ENCODE peak calls at places on chromosome 14, in ten cellular contexts. One of them, this sample, is unnamed.
A peak's percentile ranks its signal among the peaks of the same experiment; 100 is the strongest.

GRCh38 chr14:80587096-80587724 is 354.3 kb downstream of the CEP128 start:
- DNase-seq in IMR-90: peak; percentile 48
- DNase-seq in keratinocyte: no peak
- DNase-seq in fibroblast of lung: peak; percentile 69
- DNase-seq in mesendoderm: peak; percentile 60
- DNase-seq in endothelial cell of umbilical vein: peak; percentile 48
- DNase-seq in endodermal cell: no peak
- DNase-seq in GM23248: peak; percentile 69
- DNase-seq in colonic mucosa: no peak
- DNase-seq in neural progenitor cell: peak; percentile 32
- DNase-seq in this sample: peak; percentile 56

GRCh38 chr14:81434230-81434629 is 34.1 kb upstream of the STON2 start:
- DNase-seq in fibroblast of lung: no peak
- DNase-seq in endodermal cell: no peak
- DNase-seq in IMR-90: no peak
- DNase-seq in keratinocyte: no peak
- DNase-seq in endothelial cell of umbilical vein: no peak
- DNase-seq in mesendoderm: peak; percentile 70
- DNase-seq in colonic mucosa: no peak
- DNase-seq in GM23248: no peak
- DNase-seq in neural progenitor cell: peak; percentile 24
- DNase-seq in this sample: no peak

GRCh38 chr14:83827383-83827782 is 1702.6 kb upstream of the FLRT2 start:
- DNase-seq in neural progenitor cell: no peak
- DNase-seq in mesendoderm: peak; percentile 7
- DNase-seq in colonic mucosa: no peak
- DNase-seq in endothelial cell of umbilical vein: peak; percentile 4
- DNase-seq in endodermal cell: no peak
- DNase-seq in fibroblast of lung: no peak
- DNase-seq in keratinocyte: no peak
- DNase-seq in GM23248: no peak
- DNase-seq in IMR-90: peak; percentile 11
- DNase-seq in this sample: no peak

GRCh38 chr14:78450945-78451344 is 280.8 kb downstream of the NRXN3 start:
- DNase-seq in keratinocyte: no peak
- DNase-seq in endodermal cell: no peak
- DNase-seq in GM23248: no peak
- DNase-seq in endothelial cell of umbilical vein: no peak
- DNase-seq in colonic mucosa: no peak
- DNase-seq in IMR-90: no peak
- DNase-seq in neural progenitor cell: no peak
- DNase-seq in mesendoderm: no peak
- DNase-seq in fibroblast of lung: no peak
- DNase-seq in this sample: no peak

GRCh38 chr14:46580941-46581671 is 70.5 kb downstream of the RPL10L start:
- DNase-seq in colonic mucosa: peak; percentile 20
- DNase-seq in GM23248: peak; percentile 59
- DNase-seq in keratinocyte: no peak
- DNase-seq in neural progenitor cell: peak; percentile 76
- DNase-seq in mesendoderm: peak; percentile 66
- DNase-seq in endothelial cell of umbilical vein: peak; percentile 63
- DNase-seq in fibroblast of lung: peak; percentile 9
- DNase-seq in endodermal cell: peak; percentile 69
- DNase-seq in IMR-90: no peak
- DNase-seq in this sample: peak; percentile 1

GRCh38 chr14:104866451-104867370 is 1.6 kb downstream of the CEP170B start:
- DNase-seq in GM23248: peak; percentile 28
- DNase-seq in neural progenitor cell: peak; percentile 5
- DNase-seq in fibroblast of lung: no peak
- DNase-seq in keratinocyte: no peak
- DNase-seq in IMR-90: no peak
- DNase-seq in endothelial cell of umbilical vein: no peak
- DNase-seq in endodermal cell: no peak
- DNase-seq in colonic mucosa: no peak
- DNase-seq in mesendoderm: no peak
- DNase-seq in this sample: no peak

GRCh38 chr14:36069535-36069900 is 107.0 kb downstream of the PTCSC3 start:
- DNase-seq in colonic mucosa: no peak
- DNase-seq in endothelial cell of umbilical vein: peak; percentile 37
- DNase-seq in IMR-90: peak; percentile 17
- DNase-seq in endodermal cell: peak; percentile 80
- DNase-seq in GM23248: peak; percentile 41
- DNase-seq in keratinocyte: peak; percentile 45
- DNase-seq in fibroblast of lung: peak; percentile 24
- DNase-seq in neural progenitor cell: peak; percentile 71
- DNase-seq in mesendoderm: peak; percentile 66
- DNase-seq in this sample: peak; percentile 26

GRCh38 chr14:90675399-90675798 is 140.8 kb downstream of the TTC7B start:
- DNase-seq in keratinocyte: no peak
- DNase-seq in fibroblast of lung: peak; percentile 62
- DNase-seq in mesendoderm: no peak
- DNase-seq in IMR-90: peak; percentile 75
- DNase-seq in colonic mucosa: no peak
- DNase-seq in endodermal cell: no peak
- DNase-seq in GM23248: peak; percentile 91
- DNase-seq in neural progenitor cell: no peak
- DNase-seq in endothelial cell of umbilical vein: no peak
- DNase-seq in this sample: peak; percentile 75

GRCh38 chr14:21317433-21317832 is 37.5 kb downstream of the RPGRIP1 start:
- DNase-seq in GM23248: no peak
- DNase-seq in endodermal cell: peak; percentile 48
- DNase-seq in IMR-90: no peak
- DNase-seq in keratinocyte: no peak
- DNase-seq in colonic mucosa: no peak
- DNase-seq in fibroblast of lung: no peak
- DNase-seq in neural progenitor cell: peak; percentile 20
- DNase-seq in endothelial cell of umbilical vein: no peak
- DNase-seq in mesendoderm: no peak
- DNase-seq in this sample: no peak

GRCh38 chr14:83874662-83875061 is 1655.3 kb upstream of the FLRT2 start:
- DNase-seq in keratinocyte: no peak
- DNase-seq in endothelial cell of umbilical vein: no peak
- DNase-seq in mesendoderm: no peak
- DNase-seq in neural progenitor cell: no peak
- DNase-seq in endodermal cell: no peak
- DNase-seq in IMR-90: peak; percentile 80
- DNase-seq in GM23248: no peak
- DNase-seq in fibroblast of lung: no peak
- DNase-seq in colonic mucosa: no peak
- DNase-seq in this sample: peak; percentile 39

GRCh38 chr14:93729993-93730392 is 58.3 kb downstream of the PRIMA1 start:
- DNase-seq in keratinocyte: no peak
- DNase-seq in IMR-90: no peak
- DNase-seq in neural progenitor cell: no peak
- DNase-seq in colonic mucosa: no peak
- DNase-seq in mesendoderm: no peak
- DNase-seq in endodermal cell: no peak
- DNase-seq in endothelial cell of umbilical vein: no peak
- DNase-seq in GM23248: no peak
- DNase-seq in fibroblast of lung: no peak
- DNase-seq in this sample: no peak

GRCh38 chr14:48792376-48793024 is 793.7 kb downstream of the RPS29 start:
- DNase-seq in colonic mucosa: no peak
- DNase-seq in GM23248: no peak
- DNase-seq in keratinocyte: no peak
- DNase-seq in neural progenitor cell: no peak
- DNase-seq in mesendoderm: peak; percentile 66
- DNase-seq in IMR-90: peak; percentile 29
- DNase-seq in endothelial cell of umbilical vein: no peak
- DNase-seq in endodermal cell: peak; percentile 63
- DNase-seq in fibroblast of lung: no peak
- DNase-seq in this sample: no peak

GRCh38 chr14:55130194-55130550 is 1.1 kb downstream of the LGALS3 start:
- DNase-seq in endodermal cell: peak; percentile 67
- DNase-seq in IMR-90: peak; percentile 69
- DNase-seq in fibroblast of lung: peak; percentile 38
- DNase-seq in colonic mucosa: no peak
- DNase-seq in GM23248: peak; percentile 75
- DNase-seq in neural progenitor cell: no peak
- DNase-seq in mesendoderm: peak; percentile 60
- DNase-seq in endothelial cell of umbilical vein: no peak
- DNase-seq in keratinocyte: no peak
- DNase-seq in this sample: no peak

GRCh38 chr14:94484476-94484875 is 8.5 kb upstream of the SERPINA9 start:
- DNase-seq in endothelial cell of umbilical vein: no peak
- DNase-seq in fibroblast of lung: no peak
- DNase-seq in endodermal cell: no peak
- DNase-seq in IMR-90: no peak
- DNase-seq in keratinocyte: no peak
- DNase-seq in GM23248: no peak
- DNase-seq in colonic mucosa: no peak
- DNase-seq in mesendoderm: no peak
- DNase-seq in neural progenitor cell: no peak
- DNase-seq in this sample: no peak

GRCh38 chr14:59969319-59969718 is 49.4 kb downstream of the LRRC9 start:
- DNase-seq in neural progenitor cell: no peak
- DNase-seq in keratinocyte: no peak
- DNase-seq in fibroblast of lung: peak; percentile 76
- DNase-seq in colonic mucosa: no peak
- DNase-seq in IMR-90: peak; percentile 64
- DNase-seq in endothelial cell of umbilical vein: no peak
- DNase-seq in GM23248: no peak
- DNase-seq in endodermal cell: no peak
- DNase-seq in mesendoderm: no peak
- DNase-seq in this sample: peak; percentile 53

GRCh38 chr14:88851587-88851986 is 27.1 kb downstream of the TTC8 start:
- DNase-seq in mesendoderm: no peak
- DNase-seq in IMR-90: no peak
- DNase-seq in fibroblast of lung: no peak
- DNase-seq in endodermal cell: no peak
- DNase-seq in GM23248: no peak
- DNase-seq in keratinocyte: no peak
- DNase-seq in neural progenitor cell: no peak
- DNase-seq in colonic mucosa: no peak
- DNase-seq in endothelial cell of umbilical vein: no peak
- DNase-seq in this sample: no peak
- H3K4me3 ChIP-seq in mesendoderm: no peak overlapping the region
- H3K4me3 ChIP-seq in IMR-90: no peak overlapping the region
- H3K4me3 ChIP-seq in fibroblast of lung: no peak overlapping the region
- H3K4me3 ChIP-seq in endodermal cell: no peak overlapping the region
- H3K4me3 ChIP-seq in GM23248: no peak overlapping the region
- H3K4me3 ChIP-seq in keratinocyte: no peak overlapping the region
- H3K4me3 ChIP-seq in neural progenitor cell: no peak overlapping the region
- H3K4me3 ChIP-seq in colonic mucosa: no peak overlapping the region
- H3K4me3 ChIP-seq in endothelial cell of umbilical vein: no peak overlapping the region
- H3K4me3 ChIP-seq in this sample: no peak overlapping the region

GRCh38 chr14:51603495-51603894 is 48.2 kb upstream of the FRMD6 start:
- DNase-seq in endothelial cell of umbilical vein: no peak
- DNase-seq in keratinocyte: no peak
- DNase-seq in endodermal cell: no peak
- DNase-seq in mesendoderm: no peak
- DNase-seq in fibroblast of lung: no peak
- DNase-seq in GM23248: peak; percentile 71
- DNase-seq in IMR-90: no peak
- DNase-seq in neural progenitor cell: no peak
- DNase-seq in colonic mucosa: no peak
- DNase-seq in this sample: peak; percentile 60
- H3K9ac ChIP-seq in endothelial cell of umbilical vein: no peak overlapping the region
- H3K9ac ChIP-seq in keratinocyte: no peak overlapping the region
- H3K9ac ChIP-seq in endodermal cell: no peak overlapping the region
- H3K9ac ChIP-seq in mesendoderm: no peak overlapping the region
- H3K9ac ChIP-seq in fibroblast of lung: no peak overlapping the region
- H3K9ac ChIP-seq in GM23248: peak overlapping the region; percentile 80
- H3K9ac ChIP-seq in IMR-90: no peak overlapping the region
- H3K9ac ChIP-seq in neural progenitor cell: no peak overlapping the region
- H3K9ac ChIP-seq in colonic mucosa: no peak overlapping the region
- H3K9ac ChIP-seq in this sample: peak overlapping the region; percentile 78

DNA sequence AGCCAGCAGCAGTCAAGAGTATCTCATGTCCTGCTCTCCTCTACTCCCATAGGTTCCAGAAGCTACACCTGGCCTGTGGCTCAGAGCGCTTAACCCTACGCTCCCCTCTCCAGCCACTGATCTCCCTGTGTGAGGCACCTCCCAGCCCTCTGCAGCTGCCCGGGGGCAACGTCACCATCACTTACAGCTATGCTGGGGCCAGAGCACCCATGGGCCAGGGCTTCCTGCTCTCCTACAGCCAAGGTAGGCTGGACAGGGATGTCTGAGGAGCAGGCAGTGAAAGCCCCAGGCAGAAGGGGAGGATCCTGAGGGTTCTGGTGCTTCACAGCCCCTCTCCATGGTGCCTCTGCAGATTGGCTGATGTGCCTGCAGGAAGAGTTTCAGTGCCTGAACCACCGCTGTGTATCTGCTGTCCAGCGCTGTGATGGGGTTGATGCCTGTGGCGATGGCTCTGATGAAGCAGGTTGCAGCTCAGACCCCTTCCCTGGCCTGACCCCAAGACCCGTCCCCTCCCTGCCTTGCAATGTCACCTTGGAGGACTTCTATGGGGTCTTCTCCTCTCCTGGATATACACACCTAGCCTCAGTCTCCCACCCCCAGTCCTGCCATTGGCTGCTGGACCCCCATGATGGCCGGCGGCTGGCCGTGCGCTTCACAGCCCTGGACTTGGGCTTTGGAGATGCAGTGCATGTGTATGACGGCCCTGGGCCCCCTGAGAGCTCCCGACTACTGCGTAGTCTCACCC is 3.6 kb downstream of the LRP10 start:
- DNase-seq in GM23248: no peak
- DNase-seq in fibroblast of lung: no peak
- DNase-seq in mesendoderm: no peak
- DNase-seq in endothelial cell of umbilical vein: no peak
- DNase-seq in endodermal cell: no peak
- DNase-seq in IMR-90: no peak
- DNase-seq in colonic mucosa: no peak
- DNase-seq in keratinocyte: no peak
- DNase-seq in neural progenitor cell: no peak
- DNase-seq in this sample: no peak
- H3K4me1 ChIP-seq in GM23248: peaks cover 19% of the 10 kb centered on the region
- H3K4me1 ChIP-seq in fibroblast of lung: peaks cover 4% of the 10 kb centered on the region
- H3K4me1 ChIP-seq in mesendoderm: no peaks in the 10 kb centered on the region
- H3K4me1 ChIP-seq in endothelial cell of umbilical vein: peaks cover 18% of the 10 kb centered on the region
- H3K4me1 ChIP-seq in endodermal cell: peaks cover 2% of the 10 kb centered on the region
- H3K4me1 ChIP-seq in IMR-90: peaks cover 3% of the 10 kb centered on the region
- H3K4me1 ChIP-seq in colonic mucosa: peaks cover 7% of the 10 kb centered on the region
- H3K4me1 ChIP-seq in keratinocyte: peaks cover 20% of the 10 kb centered on the region
- H3K4me1 ChIP-seq in neural progenitor cell: peaks cover 7% of the 10 kb centered on the region
- H3K4me1 ChIP-seq in this sample: peaks cover 19% of the 10 kb centered on the region

DNA sequence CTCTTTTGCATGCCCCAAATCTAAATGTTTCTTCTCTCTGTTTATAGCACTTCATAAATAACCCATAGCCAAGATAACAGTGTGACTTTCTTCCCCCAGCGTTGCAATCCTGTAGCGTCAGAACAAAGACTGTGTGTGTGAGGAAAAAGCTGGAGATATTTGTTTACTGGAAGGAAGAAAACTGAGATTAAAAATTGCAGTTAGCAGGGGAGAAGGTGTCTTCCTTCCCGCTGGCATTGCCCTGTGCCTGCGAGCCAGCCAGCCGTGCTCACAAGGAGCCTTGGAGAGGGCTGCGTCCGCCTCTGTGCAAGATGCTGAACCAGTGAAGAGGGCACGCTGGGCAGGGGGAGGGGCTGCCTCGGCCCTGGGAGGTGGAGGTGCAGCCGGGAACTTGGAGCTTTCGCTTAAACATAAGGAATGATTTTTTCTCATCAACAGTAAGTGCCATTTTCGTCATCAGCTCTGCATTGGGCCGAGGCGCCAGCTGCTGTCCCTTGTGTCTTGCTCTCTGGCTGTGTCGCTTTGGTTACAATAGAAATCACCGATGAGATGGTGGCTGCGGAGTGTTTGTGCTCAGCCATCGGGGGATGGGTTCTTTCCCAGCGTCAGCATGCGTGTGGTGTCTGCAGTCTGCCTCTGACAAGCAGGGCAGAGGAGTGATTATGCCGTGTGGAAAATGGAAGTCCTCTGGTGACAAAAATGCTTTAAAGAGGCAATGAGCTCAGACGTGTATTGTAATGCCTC is 97.3 kb downstream of the ESR2 start:
- DNase-seq in endodermal cell: peak; percentile 90
- DNase-seq in colonic mucosa: no peak
- DNase-seq in GM23248: peak; percentile 70
- DNase-seq in mesendoderm: peak; percentile 83
- DNase-seq in endothelial cell of umbilical vein: peak; percentile 22
- DNase-seq in neural progenitor cell: peak; percentile 75
- DNase-seq in IMR-90: peak; percentile 64
- DNase-seq in keratinocyte: no peak
- DNase-seq in fibroblast of lung: peak; percentile 39
- DNase-seq in this sample: peak; percentile 41
- H3K4me3 ChIP-seq in endodermal cell: peak overlapping the region; percentile 61
- H3K4me3 ChIP-seq in colonic mucosa: peak overlapping the region; percentile 12
- H3K4me3 ChIP-seq in GM23248: peak overlapping the region; percentile 73
- H3K4me3 ChIP-seq in mesendoderm: no peak overlapping the region
- H3K4me3 ChIP-seq in endothelial cell of umbilical vein: no peak overlapping the region
- H3K4me3 ChIP-seq in neural progenitor cell: peak overlapping the region; percentile 43
- H3K4me3 ChIP-seq in IMR-90: peak overlapping the region; percentile 61
- H3K4me3 ChIP-seq in keratinocyte: no peak overlapping the region
- H3K4me3 ChIP-seq in fibroblast of lung: peak overlapping the region; percentile 63
- H3K4me3 ChIP-seq in this sample: peak overlapping the region; percentile 82

This sample was measured in adipocyte.